ENCODE peak calls at places on chromosomes 7 and 10, in four cellular contexts. J, O, V and M are unnamed samples.
A peak's percentile ranks its signal among the peaks of the same experiment; 100 is the strongest.

GRCh38 chr7:156475666-156476065 is 164.9 kb upstream of the RNF32 start:
- DNase-seq in J (peak; percentile 23), O (no peak), V (no peak), M (no peak)

GRCh38 chr7:155512246-155512887 is 34.0 kb downstream of the CNPY1 start:
- DNase-seq in J (no peak), O (no peak), V (no peak), M (no peak)

GRCh38 chr7:80918909-80919721 is at the start of gene SEMA3C:
- DNase-seq in J (peak; percentile 99), O (peak; percentile 85), V (peak; percentile 88), M (peak; percentile 79)

GRCh38 chr7:17856251-17856650 is 84.0 kb downstream of the SNX13 start:
- DNase-seq in J (no peak), O (no peak), V (no peak), M (no peak)

GRCh38 chr7:70349819-70350218 is 751.5 kb downstream of the AUTS2 start:
- DNase-seq in J (no peak), O (no peak), V (no peak), M (no peak)

GRCh38 chr7:116588225-116588624 is 63.4 kb downstream of the CAV1 start:
- DNase-seq in J (peak; percentile 77), O (no peak), V (no peak), M (no peak)

GRCh38 chr10:70293169-70293813 is 9.5 kb upstream of the NPFFR1 start:
- DNase-seq in J (no peak), O (no peak), V (no peak), M (no peak)

GRCh38 chr7:28986723-28987122 is 28.6 kb upstream of the TRIL start:
- DNase-seq in J (peak; percentile 77), O (no peak), V (no peak), M (no peak)

GRCh38 chr10:73590881-73591577 is at the start of gene USP54:
- DNase-seq in J (peak; percentile 92), O (no peak), V (no peak), M (no peak)

GRCh38 chr10:29600067-29600466 is 34.7 kb downstream of the SVIL start:
- DNase-seq in J (no peak), O (no peak), V (no peak), M (no peak)

GRCh38 chr7:33495207-33495606 is 365.8 kb downstream of the BBS9 start:
- DNase-seq in J (peak; percentile 58), O (no peak), V (no peak), M (no peak)

GRCh38 chr7:102415685-102416225 is 17.6 kb upstream of the ORAI2 start:
- DNase-seq in J (no peak), O (no peak), V (no peak), M (no peak)

GRCh38 chr7:11078242-11078834 is 104.7 kb downstream of the PHF14 start:
- DNase-seq in J (no peak), O (no peak), V (no peak), M (no peak)
- TF ChIP-seq CTCF in J (no peak), O (no peak), V (no peak), M (no peak)

DNA sequence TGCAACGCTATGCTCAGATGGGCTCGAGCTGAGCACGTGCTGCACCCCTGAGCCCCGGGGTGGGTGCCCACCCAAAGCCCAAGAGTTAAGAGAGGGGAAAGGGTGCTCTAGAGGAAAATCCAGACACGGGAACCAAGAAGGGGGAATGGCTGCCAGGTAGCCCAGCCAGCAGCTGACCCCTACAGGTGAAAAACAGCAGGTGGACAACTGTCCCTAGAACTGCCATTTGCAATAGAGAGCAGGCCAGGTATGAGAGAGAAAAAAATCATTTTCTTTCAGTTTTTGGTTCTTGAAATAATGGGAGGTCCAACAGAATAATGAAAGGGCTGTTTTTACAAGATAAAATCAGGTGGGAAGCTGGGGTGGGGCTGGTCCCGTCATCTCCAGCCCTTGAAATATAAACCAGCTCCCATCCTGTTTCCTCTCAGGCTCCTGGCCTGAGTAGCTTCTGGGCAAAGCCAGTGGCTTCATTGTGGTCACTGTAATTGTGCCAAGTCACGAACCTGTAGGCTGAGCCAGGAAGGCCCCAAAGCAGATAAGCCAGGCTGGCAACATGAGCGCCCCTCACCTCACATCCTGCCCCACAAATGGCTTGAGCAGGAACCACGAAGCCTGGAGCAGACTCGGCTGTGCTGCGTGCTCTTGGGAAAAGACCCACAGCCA is 257.8 kb downstream of the SNX10 start:
- DNase-seq in J (no peak), O (peak; percentile 24), V (no peak), M (no peak)
- TF ChIP-seq CTCF in J (no peak), O (no peak), V (no peak), M (no peak)

GRCh38 chr7:90648107-90648506 is 52.0 kb downstream of the CDK14 start:
- DNase-seq in J (peak; percentile 57), O (no peak), V (no peak), M (no peak)

GRCh38 chr7:90642978-90643377 is 46.9 kb downstream of the CDK14 start:
- DNase-seq in J (no peak), O (no peak), V (no peak), M (no peak)

GRCh38 chr7:90645784-90646183 is 49.7 kb downstream of the CDK14 start:
- DNase-seq in J (no peak), O (no peak), V (no peak), M (no peak)

DNA sequence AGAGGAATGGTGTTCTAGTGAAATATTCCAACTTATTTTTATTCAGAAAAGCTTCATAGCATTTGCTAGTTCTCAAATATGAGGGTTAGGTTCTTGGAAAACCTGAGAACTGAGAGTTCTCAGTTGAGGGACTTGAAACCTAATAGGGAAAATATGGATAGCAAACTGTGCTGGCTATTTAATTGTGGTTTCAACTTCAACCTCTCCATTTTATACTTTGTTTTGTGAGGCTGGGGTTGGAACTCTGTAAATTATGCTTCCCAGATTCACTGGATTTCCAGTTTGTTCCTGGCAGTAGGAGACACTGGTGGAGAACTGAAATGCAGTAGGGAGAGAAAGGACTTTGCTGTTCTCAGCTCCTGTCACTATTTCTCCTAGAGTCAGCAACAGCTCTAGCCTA is 52.7 kb downstream of the CDK14 start:
- DNase-seq in J (peak; percentile 66), O (no peak), V (no peak), M (no peak)
- TF ChIP-seq CTCF in J (no peak), O (no peak), V (no peak), M (no peak)

DNA sequence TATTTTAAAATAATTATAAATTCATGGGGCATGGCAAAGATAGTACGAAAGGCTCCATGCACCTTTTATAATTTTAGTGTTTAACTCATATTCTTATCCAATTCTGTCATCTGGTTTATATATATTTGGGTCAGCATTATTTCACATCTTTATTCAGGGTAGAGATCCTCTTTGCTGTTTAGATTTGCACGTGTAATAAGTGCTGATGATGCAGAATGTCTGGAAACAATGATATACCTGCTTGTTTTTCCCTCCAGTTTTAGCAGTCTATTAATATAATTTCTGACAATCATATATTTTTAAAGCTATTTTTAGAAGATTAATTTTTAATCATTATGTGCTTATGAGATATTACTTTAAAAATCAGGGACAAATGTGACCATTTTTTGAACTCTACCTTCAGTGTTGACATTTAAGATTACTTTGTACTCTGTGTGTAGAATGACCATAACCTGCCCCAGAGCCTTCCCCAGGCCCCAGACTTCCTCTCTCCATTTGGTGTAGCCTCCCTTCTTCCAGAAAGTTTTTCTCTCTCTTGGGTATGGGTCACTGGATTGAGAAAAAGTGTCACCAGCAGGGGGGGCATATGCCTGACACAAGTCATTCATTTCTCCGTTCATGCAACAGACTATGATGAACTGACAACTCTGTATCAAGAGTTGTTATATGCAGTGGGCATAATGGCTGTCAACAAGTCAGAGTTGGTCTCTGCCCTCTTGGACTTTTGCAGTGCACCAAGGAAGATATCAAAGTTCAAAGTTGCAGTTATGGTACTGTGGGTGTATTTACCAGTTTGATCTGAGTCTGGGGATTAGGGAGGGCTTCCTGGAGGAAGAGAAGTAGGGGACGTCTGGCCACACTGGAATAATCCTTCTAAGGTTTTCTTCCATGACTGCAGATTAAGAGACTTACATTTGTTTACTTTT is 192.6 kb upstream of the CCDC6 start:
- DNase-seq in J (no peak), O (no peak), V (no peak), M (no peak)
- TF ChIP-seq CTCF in J (peak; percentile 37), O (peak; percentile 29), V (no peak), M (no peak)

GRCh38 chr7:149762610-149763009 is 10.8 kb downstream of the ZNF467 start:
- DNase-seq in J (no peak), O (no peak), V (no peak), M (no peak)
- TF ChIP-seq CTCF in J (no peak), O (no peak), V (no peak), M (no peak)

DNA sequence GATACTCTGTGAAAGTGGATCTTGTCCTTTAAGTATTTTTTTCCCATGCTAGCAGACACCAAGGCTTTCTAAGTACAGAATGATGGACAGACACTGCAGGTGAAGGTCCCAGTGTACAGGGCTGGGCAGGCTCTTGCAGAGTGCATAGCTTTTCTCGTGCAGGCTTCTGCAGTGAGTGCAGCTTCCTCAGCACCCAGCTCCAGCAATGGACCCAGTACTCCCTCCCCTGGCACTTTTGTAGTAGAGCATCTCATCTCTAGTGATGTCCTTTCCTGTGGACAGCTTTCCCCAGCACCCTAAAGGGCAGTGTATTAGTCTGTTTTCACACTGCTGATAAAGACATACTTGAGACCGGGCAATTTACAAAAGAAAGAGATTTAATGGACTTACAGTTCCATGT is 104.3 kb downstream of the CUL2 start:
- DNase-seq in J (peak; percentile 67), O (no peak), V (no peak), M (no peak)
- TF ChIP-seq CTCF in J (peak; percentile 66), O (no peak), V (no peak), M (no peak)

DNA sequence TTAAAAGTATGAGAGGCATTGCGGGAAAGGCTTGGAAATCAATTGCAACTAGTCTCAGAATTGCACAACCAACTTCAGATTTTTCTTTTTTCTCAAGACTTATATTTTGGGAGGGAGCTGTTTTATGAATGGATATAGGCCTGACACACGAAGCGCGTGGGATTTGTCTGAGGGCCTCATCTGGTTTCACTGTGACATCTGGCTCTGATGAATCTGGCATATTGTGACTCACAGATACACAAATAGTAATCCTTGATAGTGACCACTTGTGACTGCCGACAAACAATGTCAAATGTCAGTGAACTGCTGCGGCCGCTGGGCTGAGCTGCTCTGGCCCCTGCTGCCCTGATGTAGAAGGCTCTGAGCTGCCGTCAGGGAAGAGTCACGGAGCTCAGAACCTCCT is 655.1 kb downstream of the INHBA start:
- DNase-seq in J (peak; percentile 57), O (no peak), V (no peak), M (no peak)
- TF ChIP-seq CTCF in J (no peak), O (no peak), V (no peak), M (no peak)

DNA sequence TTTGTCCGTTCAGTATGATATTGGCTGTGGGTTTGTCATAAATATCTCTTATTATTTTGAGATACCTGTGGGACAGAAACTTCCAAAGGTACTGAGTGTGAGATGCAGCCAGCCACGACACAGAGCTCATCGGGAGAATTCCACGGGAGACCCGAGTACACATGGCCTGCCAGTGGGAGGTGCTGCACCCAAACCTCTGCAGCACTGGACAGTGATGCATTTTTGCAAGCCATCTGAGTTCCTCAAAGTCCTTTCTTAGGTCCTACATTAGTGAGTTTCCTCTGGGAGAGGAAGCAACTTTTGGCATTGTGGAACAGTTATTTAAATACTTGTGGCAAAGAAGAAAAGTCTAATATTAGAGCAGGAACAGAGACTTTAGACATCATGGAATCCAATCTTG is 77.5 kb downstream of the ARID5B start:
- DNase-seq in J (no peak), O (no peak), V (peak; percentile 59), M (peak; percentile 63)
- TF ChIP-seq CTCF in J (peak; percentile 24), O (peak; percentile 24), V (no peak), M (peak; percentile 77)

GRCh38 chr10:130110236-130111114 is at the start of gene C10orf143:
- DNase-seq in J (peak; percentile 98), O (peak; percentile 98), V (peak; percentile 99), M (peak; percentile 96)

GRCh38 chr10:130111115-130111847 is 651 bp upstream of the C10orf143 start:
- DNase-seq in J (peak; percentile 99), O (peak; percentile 98), V (peak; percentile 97), M (peak; percentile 96)

GRCh38 chr10:130108934-130109604 is 1.6 kb downstream of the C10orf143 start:
- DNase-seq in J (no peak), O (no peak), V (no peak), M (no peak)

GRCh38 chr10:130111848-130112180 is 1.2 kb upstream of the C10orf143 start:
- DNase-seq in J (no peak), O (no peak), V (no peak), M (no peak)

GRCh38 chr10:130109796-130110235 is 814 bp downstream of the C10orf143 start:
- DNase-seq in J (peak; percentile 93), O (peak; percentile 76), V (no peak), M (no peak)
- TF ChIP-seq CTCF in J (peak; percentile 87), O (peak; percentile 86), V (peak; percentile 70), M (peak; percentile 90)